ENCODE peak calls at places on chromosomes 11 and 22, in six cellular contexts. H is T-helper 9 cell; I is central memory CD4-positive, alpha-beta T cell; G is NCI-H2081; D is pancreas; N is HEK293T. T is an unnamed sample.

GRCh38 chr11:9840460-9841004 is 176.7 kb downstream of the SWAP70 start:
- DNase-seq in N (no peak), D (no peak), H (no peak), G (no peak), I (no peak), T (no peak)

GRCh38 chr11:125663910-125664309 is 16.7 kb downstream of the ACRV1 start:
- DNase-seq in H (no peak), D (no peak), G (no peak), N (no peak), I (no peak), T (no peak)

GRCh38 chr11:5324197-5324596 is at the start of gene OR51B2:
- DNase-seq in N (no peak), I (no peak), D (no peak), G (no peak), H (no peak), T (no peak)

GRCh38 chr22:31142285-31142684 is 2.0 kb upstream of the PLA2G3 start:
- DNase-seq in I (no peak), H (no peak), G (no peak), D (no peak), N (no peak), T (no peak)

GRCh38 chr11:116981216-116981887 is 116.9 kb downstream of the SIK3 start:
- DNase-seq in G (no peak), I (no peak), H (no peak), N (no peak), D (no peak), T (no peak)

GRCh38 chr11:441043-441417 is 781 bp downstream of the ANO9 start:
- DNase-seq in G (no peak), I (no peak), H (no peak), N (no peak), D (no peak), T (no peak)

GRCh38 chr11:106087815-106088435 is 10.5 kb downstream of the AASDHPPT start:
- DNase-seq in G (peak; percentile 58), N (peak; percentile 25), I (peak; percentile 16), H (peak; percentile 25), D (peak; percentile 36), T (no peak)

GRCh38 chr11:130162733-130163132 is 3.2 kb downstream of the ST14 start:
- DNase-seq in N (no peak), G (no peak), H (no peak), I (no peak), D (no peak), T (peak; percentile 51)

GRCh38 chr11:36500315-36500721 is 9.8 kb downstream of the TRAF6 start:
- DNase-seq in D (no peak), I (no peak), G (no peak), H (no peak), N (peak; percentile 19), T (no peak)